ENCODE peak calls at places on chromosomes 12 and 14, in four cellular contexts. One of them, this sample, is unnamed.
A peak's percentile ranks its signal among the peaks of the same experiment; 100 is the strongest.

GRCh38 chr12:100141998-100142850 is 450 bp downstream of the BLTP3B start:
- DNase-seq in K562: peak; percentile 58
- DNase-seq in A549: peak; percentile 77
- DNase-seq in HepG2: peak; percentile 72
- DNase-seq in this sample: peak; percentile 62

GRCh38 chr14:65425885-65426284 is 13.4 kb downstream of the FUT8 start:
- DNase-seq in HepG2: no peak
- DNase-seq in K562: no peak
- DNase-seq in A549: no peak
- DNase-seq in this sample: no peak

GRCh38 chr14:102320033-102320660 is 601 bp downstream of the ZNF839 start:
- DNase-seq in A549: no peak
- DNase-seq in K562: peak; percentile 24
- DNase-seq in HepG2: no peak
- DNase-seq in this sample: no peak

GRCh38 chr12:102879144-102879763 is 37.8 kb downstream of the PAH start:
- DNase-seq in A549: peak; percentile 91
- DNase-seq in K562: peak; percentile 47
- DNase-seq in HepG2: no peak
- DNase-seq in this sample: peak; percentile 51

GRCh38 chr12:114371250-114371649 is 34.7 kb downstream of the TBX5 start:
- DNase-seq in K562: no peak
- DNase-seq in HepG2: no peak
- DNase-seq in A549: no peak
- DNase-seq in this sample: no peak

GRCh38 chr12:11078246-11078645 is 13.9 kb downstream of the TAS2R43 start:
- DNase-seq in K562: no peak
- DNase-seq in A549: no peak
- DNase-seq in HepG2: no peak
- DNase-seq in this sample: no peak

GRCh38 chr14:99654235-99655000 is 9.5 kb downstream of the HHIPL1 start:
- DNase-seq in A549: peak; percentile 55
- DNase-seq in K562: peak; percentile 9
- DNase-seq in HepG2: no peak
- DNase-seq in this sample: no peak

GRCh38 chr12:123250471-123251383 is 17.5 kb downstream of the MTRFR start:
- DNase-seq in HepG2: peak; percentile 45
- DNase-seq in K562: peak; percentile 74
- DNase-seq in A549: peak; percentile 97
- DNase-seq in this sample: peak; percentile 31

GRCh38 chr12:991350-992278 is 591 bp downstream of the ERC1 start:
- DNase-seq in HepG2: no peak
- DNase-seq in A549: no peak
- DNase-seq in K562: no peak
- DNase-seq in this sample: peak; percentile 68

GRCh38 chr14:36973806-36974442 is 198.5 kb downstream of the SLC25A21 start:
- DNase-seq in HepG2: no peak
- DNase-seq in K562: peak; percentile 25
- DNase-seq in A549: peak; percentile 82
- DNase-seq in this sample: no peak

GRCh38 chr12:54993181-54993835 is 8.7 kb upstream of the TESPA1 start:
- DNase-seq in A549: peak; percentile 75
- DNase-seq in K562: peak; percentile 79
- DNase-seq in HepG2: peak; percentile 59
- DNase-seq in this sample: peak; percentile 41

GRCh38 chr14:72543325-72543724 is 350.6 kb downstream of the DPF3 start:
- DNase-seq in K562: no peak
- DNase-seq in A549: no peak
- DNase-seq in HepG2: no peak
- DNase-seq in this sample: no peak

GRCh38 chr14:21525571-21525970 is 575 bp downstream of the SALL2 start:
- DNase-seq in HepG2: no peak
- DNase-seq in K562: peak; percentile 72
- DNase-seq in A549: no peak
- DNase-seq in this sample: no peak

GRCh38 chr12:52612431-52613290 is 5.7 kb downstream of the KRT73 start:
- DNase-seq in HepG2: no peak
- DNase-seq in K562: no peak
- DNase-seq in A549: no peak
- DNase-seq in this sample: no peak

GRCh38 chr12:105330283-105330937 is at the start of gene C12orf75:
- DNase-seq in K562: peak; percentile 40
- DNase-seq in HepG2: peak; percentile 67
- DNase-seq in A549: peak; percentile 84
- DNase-seq in this sample: peak; percentile 91

GRCh38 chr14:57221931-57222330 is 46.8 kb downstream of the EXOC5 start:
- DNase-seq in A549: no peak
- DNase-seq in HepG2: no peak
- DNase-seq in K562: no peak
- DNase-seq in this sample: no peak

GRCh38 chr14:23299186-23299521 is 3.5 kb downstream of the PPP1R3E start:
- DNase-seq in K562: no peak
- DNase-seq in A549: no peak
- DNase-seq in HepG2: no peak
- DNase-seq in this sample: no peak

GRCh38 chr12:8887285-8887715 is 27.0 kb upstream of the PHC1 start:
- DNase-seq in K562: peak; percentile 84
- DNase-seq in HepG2: no peak
- DNase-seq in A549: no peak
- DNase-seq in this sample: no peak

GRCh38 chr14:102525213-102526143 is 15.9 kb upstream of the ANKRD9 start:
- DNase-seq in K562: peak; percentile 64
- DNase-seq in A549: peak; percentile 80
- DNase-seq in HepG2: peak; percentile 55
- DNase-seq in this sample: no peak

GRCh38 chr14:101525646-101526527 is 35.4 kb upstream of the DIO3 start:
- DNase-seq in A549: no peak
- DNase-seq in K562: no peak
- DNase-seq in HepG2: no peak
- DNase-seq in this sample: no peak

GRCh38 chr12:51238037-51238509 is 553 bp upstream of the DAZAP2 start:
- DNase-seq in K562: no peak
- DNase-seq in HepG2: no peak
- DNase-seq in A549: no peak
- DNase-seq in this sample: no peak

GRCh38 chr14:91805659-91806058 is 61.7 kb downstream of the TC2N start:
- DNase-seq in HepG2: no peak
- DNase-seq in A549: no peak
- DNase-seq in K562: no peak
- DNase-seq in this sample: no peak

DNA sequence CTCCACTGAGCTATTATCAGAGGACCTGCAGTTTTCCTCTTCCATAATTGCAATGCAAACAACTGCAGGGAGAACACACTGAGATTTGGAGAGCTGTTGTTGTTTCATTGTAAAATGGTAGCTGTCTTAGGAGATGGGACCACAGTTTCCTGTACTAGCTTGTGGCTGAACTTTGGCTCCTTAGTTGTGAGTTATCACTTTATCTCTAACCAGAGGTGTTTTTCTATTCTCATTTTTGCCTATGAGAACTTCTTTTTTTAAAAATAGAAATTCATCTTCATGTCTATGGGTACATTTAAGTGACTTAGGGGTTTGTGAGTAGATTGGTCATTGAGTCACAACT is 216.5 kb downstream of the SLC38A4 start:
- DNase-seq in K562: no peak
- DNase-seq in A549: no peak
- DNase-seq in HepG2: no peak
- DNase-seq in this sample: no peak
- TF ChIP-seq NR3C1 in K562: no peak
- TF ChIP-seq NR3C1 in A549: no peak
- TF ChIP-seq NR3C1 in HepG2: no peak
- TF ChIP-seq NR3C1 in this sample: no peak

DNA sequence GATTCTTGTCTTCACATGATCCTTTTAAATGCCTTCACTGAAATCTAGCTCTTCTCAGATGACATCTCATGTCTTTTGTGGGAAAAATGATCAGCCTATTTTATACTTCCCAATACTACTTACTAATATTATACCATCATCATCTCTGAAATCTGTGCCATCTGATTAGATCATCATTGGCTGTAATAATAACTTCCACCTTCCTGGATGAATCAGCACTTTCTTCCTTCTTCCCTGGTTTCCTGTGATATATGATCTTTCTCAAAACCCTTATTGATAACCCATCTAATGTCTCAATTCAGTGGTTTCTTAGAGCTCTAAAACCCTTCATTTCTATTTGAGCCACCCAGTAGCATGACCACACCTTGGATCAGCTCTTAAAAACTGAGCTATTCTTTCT is 30.9 kb downstream of the GPR137C start:
- DNase-seq in A549: no peak
- DNase-seq in HepG2: no peak
- DNase-seq in K562: no peak
- DNase-seq in this sample: no peak
- TF ChIP-seq NR3C1 in A549: no peak
- TF ChIP-seq NR3C1 in HepG2: no peak
- TF ChIP-seq NR3C1 in K562: no peak
- TF ChIP-seq NR3C1 in this sample: no peak

DNA sequence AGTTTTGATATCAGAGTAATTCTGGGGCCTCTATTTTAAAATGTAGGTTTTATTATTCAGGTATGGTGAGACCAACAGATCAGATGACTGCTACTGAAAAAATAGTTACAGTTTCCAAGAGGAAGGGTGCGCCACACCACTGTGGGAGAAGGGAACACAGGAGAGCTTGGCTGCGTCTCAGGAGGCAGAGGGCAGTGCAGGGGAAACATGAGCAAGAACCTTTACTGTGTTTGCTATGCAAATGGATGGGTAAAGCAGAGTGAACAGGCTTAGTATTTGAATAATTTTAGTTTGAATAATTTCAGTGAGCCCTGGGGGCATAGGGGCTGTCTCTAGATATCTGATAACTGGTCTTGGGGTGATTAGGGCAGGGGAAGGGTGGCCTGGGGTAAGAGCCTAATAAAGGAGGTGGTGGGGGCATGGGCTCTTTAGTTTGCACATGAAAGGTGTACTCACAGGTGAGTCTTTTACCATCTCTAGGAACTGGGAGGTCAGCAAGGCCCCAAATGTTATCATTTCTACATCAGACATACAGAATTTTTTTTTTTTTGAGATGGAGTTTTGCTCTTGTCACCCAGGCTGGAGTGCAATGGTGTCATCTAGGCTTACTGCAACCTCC is 196.8 kb upstream of the NEDD1 start:
- DNase-seq in A549: peak; percentile 31
- DNase-seq in HepG2: no peak
- DNase-seq in K562: no peak
- DNase-seq in this sample: peak; percentile 39
- TF ChIP-seq NR3C1 in A549: no peak
- TF ChIP-seq NR3C1 in HepG2: no peak
- TF ChIP-seq NR3C1 in K562: no peak
- TF ChIP-seq NR3C1 in this sample: no peak

DNA sequence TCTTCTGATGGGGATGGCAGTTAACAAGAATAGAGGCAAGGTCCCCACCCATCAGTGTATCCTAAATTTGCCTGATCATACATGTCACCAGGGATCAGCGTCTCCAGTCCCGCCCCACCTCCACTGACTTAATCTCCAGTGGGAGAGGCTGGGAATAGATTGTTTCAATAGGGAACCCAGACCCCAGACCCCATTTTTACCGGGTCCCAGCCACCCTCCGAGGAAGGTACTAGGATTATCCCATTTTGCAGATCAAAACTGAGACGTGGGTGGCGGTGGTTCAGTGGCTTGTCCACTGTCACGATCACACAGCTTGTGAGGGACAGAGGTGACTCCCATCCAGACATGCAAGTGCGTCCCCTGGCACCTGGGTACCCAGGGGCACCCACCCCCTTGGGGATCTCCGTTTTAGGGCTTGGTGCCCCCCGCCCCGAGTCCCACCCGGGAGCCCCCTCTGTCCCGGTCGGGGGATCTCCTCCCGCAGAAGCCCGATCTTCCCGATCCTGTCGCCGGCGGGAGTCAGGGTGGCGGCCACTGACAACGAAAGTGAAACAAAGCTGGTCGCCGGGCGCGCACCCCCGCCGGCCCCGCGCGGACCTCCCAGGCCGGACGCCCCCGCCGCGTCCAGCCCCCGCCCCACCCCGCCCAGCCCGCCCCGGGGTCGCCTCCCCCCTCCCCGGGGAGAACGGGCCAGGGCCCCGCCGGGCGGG is 523 bp downstream of the WSB2 start:
- DNase-seq in K562: peak; percentile 41
- DNase-seq in A549: no peak
- DNase-seq in HepG2: no peak
- DNase-seq in this sample: peak; percentile 27
- TF ChIP-seq NR3C1 in K562: no peak
- TF ChIP-seq NR3C1 in A549: no peak
- TF ChIP-seq NR3C1 in HepG2: no peak
- TF ChIP-seq NR3C1 in this sample: no peak

GRCh38 chr14:83491091-83491490 is 1957.4 kb upstream of the SEL1L start:
- DNase-seq in HepG2: no peak
- DNase-seq in K562: no peak
- DNase-seq in A549: no peak
- DNase-seq in this sample: no peak

GRCh38 chr14:83483063-83483462 is 1949.4 kb upstream of the SEL1L start:
- DNase-seq in A549: no peak
- DNase-seq in K562: no peak
- DNase-seq in HepG2: no peak
- DNase-seq in this sample: no peak

DNA sequence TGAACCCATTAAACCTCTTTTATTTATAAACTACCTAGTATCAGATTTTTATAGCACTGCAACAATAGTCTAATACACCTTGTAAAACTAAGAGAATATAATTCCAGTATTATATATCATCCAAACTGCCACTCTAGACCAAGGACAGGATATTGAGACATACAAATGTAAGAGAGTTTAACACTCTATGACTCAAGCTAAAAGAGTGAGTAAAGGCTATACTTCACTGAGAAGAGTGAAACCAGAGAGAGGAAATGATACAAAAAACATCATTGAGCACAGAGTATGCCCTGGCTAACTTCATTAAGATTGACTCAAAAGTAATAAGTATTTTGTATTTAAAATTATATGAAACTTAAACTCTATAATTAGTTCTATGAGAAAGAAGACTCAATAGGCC is 1951.9 kb upstream of the SEL1L start:
- DNase-seq in A549: no peak
- DNase-seq in HepG2: no peak
- DNase-seq in K562: no peak
- DNase-seq in this sample: no peak
- TF ChIP-seq NR3C1 in A549: no peak
- TF ChIP-seq NR3C1 in HepG2: no peak
- TF ChIP-seq NR3C1 in K562: no peak
- TF ChIP-seq NR3C1 in this sample: no peak

GRCh38 chr12:109775172-109775881 is 57.9 kb downstream of the TRPV4 start:
- DNase-seq in A549: peak; percentile 70
- DNase-seq in HepG2: peak; percentile 50
- DNase-seq in K562: peak; percentile 77
- DNase-seq in this sample: peak; percentile 87

GRCh38 chr12:109771746-109772621 is 58.4 kb downstream of the FAM222A start:
- DNase-seq in HepG2: no peak
- DNase-seq in K562: no peak
- DNase-seq in A549: no peak
- DNase-seq in this sample: no peak

GRCh38 chr12:109772622-109773321 is 59.1 kb downstream of the FAM222A start:
- DNase-seq in K562: no peak
- DNase-seq in HepG2: no peak
- DNase-seq in A549: no peak
- DNase-seq in this sample: no peak

GRCh38 chr12:109770861-109771670 is 57.4 kb downstream of the FAM222A start:
- DNase-seq in K562: no peak
- DNase-seq in HepG2: no peak
- DNase-seq in A549: no peak
- DNase-seq in this sample: no peak

GRCh38 chr12:109773384-109774011 is 59.7 kb downstream of the TRPV4 start:
- DNase-seq in HepG2: no peak
- DNase-seq in K562: no peak
- DNase-seq in A549: no peak
- DNase-seq in this sample: no peak
- TF ChIP-seq NR3C1 in HepG2: no peak
- TF ChIP-seq NR3C1 in K562: no peak
- TF ChIP-seq NR3C1 in A549: no peak
- TF ChIP-seq NR3C1 in this sample: no peak